ENCODE peak calls at places on chromosomes 6 and 20, in four cellular contexts. H, S, O and I are unnamed samples.

GRCh38 chr6:108570518-108570917 is 9.8 kb downstream of the FOXO3 start:
- DNase-seq in H (no peak), S (no peak), O (no peak), I (no peak)

GRCh38 chr6:154403803-154404202 is 47.2 kb upstream of the IPCEF1 start:
- DNase-seq in O (no peak), H (no peak), S (peak), I (no peak)

GRCh38 chr6:150876598-150876997 is 11.1 kb downstream of the MTHFD1L start:
- DNase-seq in H (no peak), O (no peak), S (no peak), I (no peak)

GRCh38 chr6:164378330-164378729 is 931.1 kb downstream of the C6orf118 start:
- DNase-seq in H (no peak), O (no peak), S (no peak), I (no peak)

GRCh38 chr6:3884007-3884745 is 35.0 kb downstream of the FAM50B start:
- DNase-seq in H (no peak), S (peak), O (no peak), I (no peak)

GRCh38 chr6:148342146-148343027 is at the start of gene SASH1:
- DNase-seq in S (peak), H (peak), O (peak), I (peak)

GRCh38 chr20:1945134-1945618 is 48.7 kb downstream of the PDYN start:
- DNase-seq in O (no peak), S (no peak), H (no peak), I (no peak)

GRCh38 chr6:142570221-142570671 is 268.4 kb downstream of the ADGRG6 start:
- DNase-seq in H (no peak), O (no peak), S (peak), I (no peak)

GRCh38 chr6:105192707-105193465 is 13.1 kb upstream of the POPDC3 start:
- DNase-seq in H (no peak), O (no peak), S (peak), I (no peak)

GRCh38 chr6:24797596-24798216 is 1.0 kb downstream of the ARMH2 start:
- DNase-seq in O (no peak), H (no peak), S (no peak), I (no peak)

GRCh38 chr6:150638286-150638685 is 38.6 kb downstream of the PLEKHG1 start:
- DNase-seq in O (no peak), H (no peak), S (no peak), I (no peak)

GRCh38 chr6:137161975-137162374 is 11.5 kb downstream of the IL22RA2 start:
- DNase-seq in O (no peak), H (no peak), S (no peak), I (no peak)

GRCh38 chr20:1824834-1825233 is 70.4 kb upstream of the SIRPA start:
- DNase-seq in H (no peak), O (no peak), S (no peak), I (no peak)

GRCh38 chr6:2396856-2397640 is 151.6 kb upstream of the GMDS start:
- DNase-seq in O (no peak), H (no peak), S (no peak), I (no peak)

GRCh38 chr20:10611357-10611756 is 62.4 kb downstream of the JAG1 start:
- DNase-seq in O (no peak), H (peak), S (peak), I (no peak)

GRCh38 chr6:169897601-169898358 is 146.4 kb downstream of the ERMARD start:
- DNase-seq in H (no peak), S (no peak), O (no peak), I (no peak)

GRCh38 chr6:143688681-143689080 is 10.9 kb downstream of the PHACTR2 start:
- DNase-seq in H (no peak), O (no peak), S (no peak), I (no peak)
- TF ChIP-seq CTCF in H (no peak), O (no peak), S (no peak), I (no peak)

GRCh38 chr20:24637941-24638340 is 168.5 kb downstream of the SYNDIG1 start:
- DNase-seq in O (no peak), H (no peak), S (no peak), I (no peak)

GRCh38 chr20:24640276-24640675 is 170.8 kb downstream of the SYNDIG1 start:
- DNase-seq in H (no peak), S (no peak), O (no peak), I (no peak)

GRCh38 chr20:24638546-24639166 is 169.2 kb downstream of the SYNDIG1 start:
- DNase-seq in O (no peak), H (no peak), S (no peak), I (no peak)

GRCh38 chr20:24640686-24641085 is 171.3 kb downstream of the SYNDIG1 start:
- DNase-seq in S (no peak), H (no peak), O (no peak), I (no peak)

DNA sequence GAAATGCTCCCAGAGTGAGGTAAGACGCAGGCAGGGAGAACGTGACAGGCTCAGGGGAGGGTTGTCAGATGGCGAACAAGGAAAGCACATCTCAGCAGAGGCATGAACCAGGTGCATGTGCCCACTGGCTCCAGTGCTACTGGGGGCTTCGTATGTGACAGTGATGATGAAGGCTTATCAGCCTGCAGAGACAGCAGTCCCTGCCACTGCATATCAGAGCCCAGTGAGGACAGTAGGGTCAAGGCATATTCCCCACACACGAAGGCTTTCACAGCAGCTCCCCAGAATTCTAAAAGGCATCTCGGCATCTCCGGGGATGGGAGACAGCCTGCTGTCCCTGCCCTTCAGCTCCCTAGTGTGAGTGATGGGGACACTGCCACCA is 169.7 kb downstream of the SYNDIG1 start:
- DNase-seq in O (no peak), S (no peak), H (no peak), I (no peak)
- TF ChIP-seq CTCF in O (no peak), S (no peak), H (no peak), I (no peak)

DNA sequence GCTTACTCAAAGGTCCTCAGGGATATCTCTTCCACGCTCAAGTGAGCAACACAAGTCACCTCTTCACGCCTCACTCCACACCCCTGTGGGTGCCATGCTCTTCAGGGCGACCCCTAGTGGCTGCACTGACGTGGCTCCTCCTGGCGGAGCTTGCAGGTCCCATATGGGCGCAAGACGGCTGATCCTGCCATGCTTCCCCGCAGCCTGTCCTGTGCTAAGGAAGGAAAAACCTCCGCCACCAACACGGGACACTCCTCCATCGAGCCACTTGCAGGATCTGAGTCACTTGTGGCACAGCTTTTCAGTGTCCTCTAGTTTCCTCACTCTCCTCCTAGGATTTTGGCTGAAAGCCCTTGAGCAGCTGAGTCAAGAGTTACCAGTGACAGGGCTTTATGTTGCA is 90.7 kb downstream of the KHDC1L start:
- DNase-seq in S (no peak), O (peak), H (peak), I (peak)
- TF ChIP-seq CTCF in S (peak), O (peak), H (peak), I (no peak)

DNA sequence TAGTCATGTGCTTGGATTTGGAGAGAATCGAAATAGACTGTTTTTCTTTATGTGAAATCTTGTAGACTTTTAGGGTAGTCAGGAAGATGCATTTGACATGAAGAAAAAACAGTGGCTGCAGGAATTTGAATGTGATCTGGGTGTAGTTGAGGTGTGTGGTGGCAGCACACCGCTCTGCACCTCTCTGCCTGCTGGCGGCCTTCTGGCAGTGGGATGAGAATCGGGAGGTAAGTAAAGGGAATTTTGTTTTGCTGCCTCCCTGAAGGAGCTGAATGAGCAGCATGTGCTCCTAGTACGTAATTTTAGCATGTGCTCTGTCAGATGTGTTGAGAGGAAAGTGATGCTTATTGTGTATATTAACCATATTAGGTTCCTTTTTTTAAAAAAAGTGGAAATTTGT is 3.2 kb downstream of the TPD52L2 start:
- DNase-seq in S (no peak), O (no peak), H (no peak), I (no peak)
- TF ChIP-seq CTCF in S (no peak), O (no peak), H (no peak), I (no peak)

DNA sequence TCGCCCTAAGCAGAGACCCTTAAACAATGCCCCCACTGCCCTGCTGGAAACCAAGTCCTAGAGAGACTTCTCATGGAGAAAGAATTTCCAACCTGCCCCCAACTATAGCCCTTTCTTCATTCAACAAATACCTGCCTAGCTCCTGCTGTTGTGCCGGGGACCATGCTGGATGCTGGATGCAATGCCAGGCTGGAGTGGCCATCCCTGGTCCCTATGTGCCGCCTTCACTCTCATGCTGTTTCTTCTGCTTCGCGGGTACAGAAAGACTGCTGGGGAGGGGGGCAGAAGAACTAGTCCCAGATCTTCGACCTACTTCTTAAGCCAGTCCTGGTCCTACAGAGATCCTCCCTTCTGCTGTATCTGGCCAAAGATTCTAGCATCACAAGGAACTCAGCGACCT is 3.4 kb downstream of the MDGA1 start:
- DNase-seq in H (no peak), O (no peak), S (no peak), I (no peak)
- TF ChIP-seq CTCF in H (no peak), O (no peak), S (no peak), I (no peak)

GRCh38 chr6:26604797-26605196 is 8.0 kb downstream of the ABT1 start:
- DNase-seq in H (no peak), O (no peak), S (no peak), I (no peak)

GRCh38 chr6:26609463-26609862 is 12.7 kb downstream of the ABT1 start:
- DNase-seq in O (no peak), S (no peak), H (no peak), I (no peak)

GRCh38 chr6:26604026-26604425 is 7.3 kb downstream of the ABT1 start:
- DNase-seq in O (no peak), S (no peak), H (no peak), I (no peak)

GRCh38 chr6:26611599-26611998 is 14.8 kb downstream of the ABT1 start:
- DNase-seq in S (no peak), O (no peak), H (no peak), I (no peak)

DNA sequence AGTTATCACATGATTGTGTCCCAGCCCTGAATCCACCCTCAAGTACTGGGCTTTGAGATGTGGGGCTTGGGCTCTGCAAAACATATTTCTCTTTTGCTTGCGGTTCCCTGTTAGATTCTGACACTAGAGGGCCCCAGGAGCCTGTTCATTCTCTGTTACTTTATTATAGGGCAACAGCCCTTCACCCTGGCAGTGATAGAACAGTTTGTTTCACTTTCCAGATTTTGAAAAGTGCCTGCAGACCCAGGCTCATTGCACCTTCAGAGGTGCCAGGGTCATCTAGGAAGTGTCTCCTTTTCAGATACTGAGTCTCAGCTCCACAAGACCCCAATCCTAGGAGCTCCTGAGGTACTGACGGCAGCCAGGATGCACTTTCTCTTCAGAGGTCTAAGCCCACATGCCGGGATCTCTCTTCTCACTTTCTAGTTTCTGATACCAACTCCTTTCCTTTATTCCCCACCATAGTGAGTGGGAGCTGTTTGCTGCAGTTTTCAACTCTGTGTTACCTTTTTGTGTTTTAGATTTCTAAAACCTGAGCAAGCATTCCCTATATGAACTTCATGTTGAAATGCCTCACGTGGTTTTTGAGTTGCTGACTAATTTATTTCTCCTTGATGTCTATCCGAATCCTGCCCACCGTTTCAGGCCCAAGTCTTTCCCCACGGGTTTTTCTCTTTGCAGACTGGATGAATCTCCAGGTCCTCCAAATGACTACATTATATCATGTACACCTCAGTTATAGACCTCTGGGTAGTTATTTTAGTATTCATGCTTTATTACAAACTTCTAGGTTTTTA is 10.9 kb downstream of the ABT1 start:
- DNase-seq in O (peak), S (peak), H (no peak), I (no peak)
- TF ChIP-seq CTCF in O (peak), S (peak), H (peak), I (no peak)

GRCh38 chr6:29696147-29697129 is 15.5 kb upstream of the ZFP57 start:
- DNase-seq in S (peak), H (peak), O (no peak), I (no peak)
- TF ChIP-seq CTCF in S (peak), H (no peak), O (peak), I (no peak)

DNA sequence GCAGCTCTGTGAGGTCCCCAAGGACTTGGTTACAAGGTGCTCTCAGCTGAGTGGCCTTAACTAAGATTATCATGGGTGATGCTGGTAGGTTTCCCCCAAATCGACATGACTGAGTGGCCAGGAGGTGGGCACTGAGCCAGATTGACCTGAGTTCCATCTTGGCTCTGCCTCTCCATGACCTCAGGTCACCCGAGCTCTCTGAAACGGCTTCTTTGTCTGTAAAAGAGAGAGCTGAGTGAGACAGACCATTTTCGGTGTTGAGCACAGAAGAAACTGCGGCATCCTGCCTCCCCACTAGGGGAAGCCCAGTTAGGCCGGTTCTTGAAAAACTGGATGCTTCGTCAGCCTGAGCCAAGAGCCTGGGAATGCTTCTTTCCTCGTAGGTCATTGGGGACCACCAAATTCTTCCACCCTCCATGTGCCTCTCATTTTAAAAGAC is 14.1 kb upstream of the STX16 start:
- DNase-seq in O (no peak), S (no peak), H (peak), I (no peak)
- TF ChIP-seq CTCF in O (peak), S (peak), H (peak), I (no peak)

GRCh38 chr20:36670665-36671357 is 24.8 kb upstream of the SLA2 start:
- DNase-seq in O (no peak), S (no peak), H (no peak), I (no peak)

GRCh38 chr20:36663026-36663425 is 17.0 kb upstream of the SLA2 start:
- DNase-seq in O (no peak), S (no peak), H (no peak), I (no peak)

DNA sequence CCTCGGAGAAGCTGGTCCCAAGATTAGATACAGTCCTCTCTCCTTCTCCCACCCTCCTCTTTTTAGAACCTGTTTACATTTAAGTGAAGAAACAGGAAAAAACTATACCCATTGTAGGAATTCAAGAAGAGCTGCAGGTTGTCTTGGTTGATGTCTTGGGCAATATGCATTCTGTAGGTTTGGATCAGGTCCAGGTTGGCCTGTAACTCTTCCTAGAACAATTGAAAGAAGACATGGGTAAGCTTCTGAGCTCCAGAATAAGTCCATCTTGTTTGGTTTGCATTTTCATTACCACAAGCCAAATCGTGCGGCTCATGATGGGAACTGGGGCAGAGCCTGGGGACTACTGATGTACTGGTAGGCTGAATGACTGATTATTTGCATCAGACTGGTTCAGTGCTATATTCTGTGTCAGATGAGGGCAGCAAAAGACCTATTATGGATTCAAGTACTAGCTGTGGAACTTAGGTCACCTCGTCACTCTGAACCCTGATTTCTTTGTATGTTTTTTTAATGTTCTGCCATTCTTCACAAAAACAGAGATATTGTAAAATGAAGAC is 20.3 kb upstream of the SLA2 start:
- DNase-seq in H (no peak), O (no peak), S (no peak), I (no peak)
- TF ChIP-seq CTCF in H (no peak), O (no peak), S (peak), I (no peak)